ENCODE peak calls at places on chromosomes 1 and 21, in four cellular contexts. K, N, O and W are unnamed samples.

GRCh38 chr21:26965567-26966359 is 1.1 kb downstream of the ADAMTS5 start:
- DNase-seq in N (no peak), K (no peak), O (no peak), W (no peak)

GRCh38 chr1:234478481-234479309 is at the start of gene TARBP1:
- DNase-seq in K (no peak), O (peak; percentile 66), N (peak; percentile 84), W (peak; percentile 22)

GRCh38 chr1:182795563-182796228 is 6.1 kb downstream of the NPL start:
- DNase-seq in K (no peak), N (peak; percentile 63), O (no peak), W (no peak)

GRCh38 chr1:211591980-211592493 is 13.1 kb upstream of the SLC30A1 start:
- DNase-seq in K (no peak), O (no peak), N (peak; percentile 34), W (no peak)

GRCh38 chr1:117612517-117613248 is 6.8 kb downstream of the TENT5C start:
- DNase-seq in N (peak; percentile 96), O (no peak), K (no peak), W (peak; percentile 36)

GRCh38 chr1:212431656-212432055 is 1.1 kb upstream of the NENF start:
- DNase-seq in O (no peak), K (no peak), N (no peak), W (no peak)

GRCh38 chr21:26751305-26751704 is 93.9 kb downstream of the ADAMTS1 start:
- DNase-seq in O (no peak), N (no peak), K (no peak), W (no peak)

GRCh38 chr1:240122639-240123604 is 31.2 kb downstream of the FMN2 start:
- DNase-seq in O (peak; percentile 1), K (no peak), N (no peak), W (no peak)

GRCh38 chr1:179586107-179586823 is 5.4 kb upstream of the TDRD5 start:
- DNase-seq in N (peak; percentile 69), K (no peak), O (no peak), W (no peak)

GRCh38 chr1:11984121-11984520 is 3.9 kb downstream of the MFN2 start:
- DNase-seq in O (no peak), N (no peak), K (no peak), W (no peak)

GRCh38 chr1:35062518-35063196 is 16.5 kb upstream of the ZMYM1 start:
- DNase-seq in O (no peak), K (peak; percentile 24), N (peak; percentile 59), W (no peak)

GRCh38 chr1:190001187-190001586 is 476.5 kb downstream of the BRINP3 start:
- DNase-seq in O (no peak), N (peak; percentile 8), K (no peak), W (no peak)

GRCh38 chr1:33244143-33244808 is 12.0 kb upstream of the ZNF362 start:
- DNase-seq in K (no peak), N (no peak), O (peak; percentile 80), W (no peak)

GRCh38 chr1:213194383-213194782 is 143.3 kb downstream of the RPS6KC1 start:
- DNase-seq in K (no peak), O (no peak), N (no peak), W (no peak)

GRCh38 chr1:218328769-218329168 is 16.4 kb upstream of the TGFB2 start:
- DNase-seq in O (no peak), K (no peak), N (no peak), W (no peak)

GRCh38 chr1:207500306-207500705 is 4.3 kb downstream of the CR1 start:
- DNase-seq in N (peak; percentile 73), O (no peak), K (no peak), W (no peak)
- TF ChIP-seq ZNF274 in N (peak; percentile 37), O (no peak), K (no peak), W (no peak)

GRCh38 chr1:170495006-170495405 is 37.0 kb upstream of the GORAB start:
- DNase-seq in K (no peak), N (no peak), O (peak; percentile 5), W (no peak)
- TF ChIP-seq SP1 in K (no peak), N (no peak), O (no peak), W (no peak)

GRCh38 chr1:30706528-30706927 is 16.9 kb downstream of the MATN1 start:
- DNase-seq in N (no peak), K (no peak), O (no peak), W (no peak)
- TF ChIP-seq YY1 in N (no peak), K (no peak), O (no peak), W (no peak)

GRCh38 chr1:185719021-185719420 is 15.2 kb upstream of the HMCN1 start:
- DNase-seq in O (no peak), K (no peak), N (no peak), W (peak; percentile 49)
- TF ChIP-seq ZNF274 in O (no peak), K (no peak), N (no peak), W (no peak)

GRCh38 chr21:41885341-41886024 is 6.3 kb upstream of the PRDM15 start:
- DNase-seq in O (no peak), N (no peak), K (no peak), W (no peak)
- TF ChIP-seq SP1 in O (no peak), N (no peak), K (no peak), W (no peak)

DNA sequence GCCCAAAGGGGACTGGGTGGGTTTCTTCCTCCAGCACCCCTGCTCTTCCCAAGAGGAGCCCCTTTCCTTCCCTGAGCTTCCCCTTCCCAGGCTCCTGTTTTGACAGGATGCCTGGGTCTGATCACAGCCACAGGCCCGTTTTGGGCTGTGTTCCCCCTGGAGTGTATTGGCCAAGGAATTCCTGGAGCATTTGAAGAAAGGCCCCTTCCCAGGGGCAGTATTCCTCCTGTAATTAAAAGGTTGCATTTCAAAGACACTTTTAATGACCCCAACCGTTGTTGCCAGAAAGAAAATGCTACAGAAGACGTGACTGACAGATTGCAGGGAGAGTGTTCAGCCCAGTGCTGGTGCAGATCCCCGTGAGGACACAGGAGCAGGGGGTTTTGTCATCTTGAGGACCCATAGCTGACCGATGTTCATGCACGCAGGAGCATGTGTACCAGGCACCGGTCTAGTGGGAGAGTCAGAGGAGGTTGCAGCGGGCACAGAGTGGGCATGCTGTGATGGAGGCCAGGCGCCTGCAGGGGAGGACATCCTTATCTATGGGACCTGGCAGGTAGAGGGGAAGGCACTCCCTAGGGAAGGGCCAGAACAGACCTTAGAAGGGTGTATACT is 19.3 kb upstream of the LBR start:
- DNase-seq in K (no peak), N (no peak), O (no peak), W (no peak)
- TF ChIP-seq YY1 in K (no peak), N (no peak), O (no peak), W (no peak)

DNA sequence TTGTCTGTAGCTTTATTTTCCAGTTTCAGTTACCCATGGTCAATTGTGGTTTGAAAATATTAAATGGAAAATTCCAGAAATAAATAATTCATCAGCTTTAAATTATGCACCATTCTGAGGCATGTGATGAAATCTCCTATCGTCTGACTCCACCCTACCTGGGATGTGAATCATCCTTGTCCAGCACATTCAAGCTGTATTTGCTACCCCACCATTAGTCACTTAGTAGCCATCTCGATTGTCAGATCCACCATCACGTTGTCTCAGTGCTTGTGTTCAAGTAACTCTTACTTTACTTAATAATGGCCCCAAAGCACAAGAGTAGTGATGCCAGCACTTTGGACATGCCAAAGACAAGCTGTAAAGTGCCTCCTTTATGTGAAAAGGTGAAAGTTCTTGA is 4.0 kb downstream of the STPG1 start:
- DNase-seq in N (no peak), K (no peak), O (no peak), W (no peak)
- TF ChIP-seq ZNF274 in N (no peak), K (no peak), O (no peak), W (no peak)

DNA sequence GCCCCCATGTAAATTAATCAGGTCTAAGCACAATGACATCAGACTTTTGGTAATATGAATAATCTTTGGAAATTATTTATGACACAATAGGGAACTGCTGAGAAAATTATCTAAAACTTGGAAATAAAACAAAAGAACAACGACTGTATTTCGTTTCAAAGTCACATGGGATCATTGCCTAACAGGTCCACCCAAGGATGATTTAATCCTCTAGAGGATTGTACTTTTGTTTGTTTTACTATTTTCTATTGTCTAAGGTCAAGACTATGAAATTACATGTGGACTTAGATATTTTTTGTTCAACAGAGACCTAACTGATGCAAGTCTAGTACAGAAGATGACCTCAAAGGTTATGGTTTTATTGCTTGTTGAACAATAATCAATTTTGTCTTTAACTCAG is 312.2 kb downstream of the BACH1 start:
- DNase-seq in K (no peak), O (no peak), N (no peak), W (no peak)
- TF ChIP-seq SP1 in K (no peak), O (no peak), N (no peak), W (no peak)